ENCODE peak calls at places on chromosomes 16 and 17, in six cellular contexts. C is prostate gland, U is HFF-Myc, K is brain microvascular endothelial cell, E is tibial nerve, O is uterus. L is an unnamed sample.

GRCh38 chr17:56031636-56032035 is 121.6 kb upstream of the ANKFN1 start:
- DNase-seq in O (no peak), U (no peak), C (no peak), K (no peak), E (no peak), L (no peak)

GRCh38 chr17:45103269-45103795 is 29.0 kb downstream of the PLCD3 start:
- DNase-seq in O (no peak), K (no peak), C (no peak), U (no peak), E (no peak), L (no peak)

GRCh38 chr16:86637744-86638143 is 59.4 kb downstream of the FOXL1 start:
- DNase-seq in K (no peak), C (no peak), U (no peak), E (no peak), O (no peak), L (no peak)

GRCh38 chr16:5820472-5820871 is 722.9 kb upstream of the EEF2KMT start:
- DNase-seq in U (no peak), E (no peak), C (no peak), K (no peak), O (no peak), L (no peak)

GRCh38 chr16:67892375-67892774 is 679 bp upstream of the PSKH1 start:
- DNase-seq in U (no peak), O (no peak), C (no peak), K (no peak), E (no peak), L (no peak)

GRCh38 chr17:71145486-71145885 is 975.3 kb upstream of the SOX9 start:
- DNase-seq in U (no peak), O (no peak), K (no peak), C (no peak), E (no peak), L (no peak)

GRCh38 chr16:31569360-31569717 is 41.6 kb downstream of the AHSP start:
- DNase-seq in U (no peak), E (no peak), K (no peak), C (no peak), O (no peak), L (no peak)

GRCh38 chr17:60352569-60352968 is 39.4 kb downstream of the USP32 start:
- DNase-seq in U (no peak), K (no peak), O (no peak), C (no peak), E (no peak), L (no peak)

GRCh38 chr16:63447121-63447520 is 1410.9 kb upstream of the CDH8 start:
- DNase-seq in K (no peak), C (no peak), U (no peak), O (no peak), E (no peak), L (no peak)

GRCh38 chr17:56866496-56866895 is 32.5 kb downstream of the DGKE start:
- DNase-seq in E (no peak), C (no peak), U (no peak), O (no peak), K (no peak), L (no peak)

GRCh38 chr16:68003031-68003430 is 3.7 kb upstream of the DPEP2 start:
- DNase-seq in U (no peak), K (peak; percentile 68), O (no peak), E (no peak), C (no peak), L (peak; percentile 50)

GRCh38 chr17:61411114-61411943 is 11.7 kb downstream of the TBX2 start:
- DNase-seq in O (peak; percentile 71), E (no peak), C (peak; percentile 73), U (no peak), K (peak; percentile 31), L (no peak)

GRCh38 chr17:16005641-16006040 is 6.0 kb downstream of the TTC19 start:
- DNase-seq in K (no peak), O (no peak), U (no peak), E (no peak), C (no peak), L (no peak)

GRCh38 chr17:57578608-57578990 is 166.5 kb downstream of the CCDC182 start:
- DNase-seq in U (no peak), K (no peak), C (no peak), O (no peak), E (no peak), L (peak; percentile 39)

GRCh38 chr16:22665803-22666202 is 148.2 kb upstream of the HS3ST2 start:
- DNase-seq in C (no peak), K (no peak), U (no peak), O (no peak), E (no peak), L (no peak)

GRCh38 chr16:85626191-85626951 is 13.2 kb downstream of the GSE1 start:
- DNase-seq in C (no peak), U (no peak), E (no peak), K (no peak), O (no peak), L (no peak)

GRCh38 chr16:77732241-77732946 is 10.1 kb downstream of the NUDT7 start:
- DNase-seq in K (peak; percentile 82), C (no peak), E (no peak), O (no peak), U (no peak), L (peak; percentile 75)

GRCh38 chr16:70158261-70158939 is 15.2 kb upstream of the CLEC18C start:
- DNase-seq in K (no peak), U (no peak), C (peak; percentile 4), O (no peak), E (no peak), L (no peak)

GRCh38 chr16:10597184-10597583 is 16.8 kb upstream of the EMP2 start:
- DNase-seq in C (no peak), O (no peak), E (no peak), U (no peak), K (no peak), L (no peak)

GRCh38 chr16:10922328-10923145 is 19.7 kb downstream of the DEXI start:
- DNase-seq in E (no peak), O (no peak), U (no peak), C (no peak), K (no peak), L (no peak)

GRCh38 chr17:17511971-17512858 is 16.0 kb upstream of the RASD1 start:
- DNase-seq in E (no peak), U (peak; percentile 66), O (no peak), C (no peak), K (peak; percentile 85), L (peak; percentile 83)

DNA sequence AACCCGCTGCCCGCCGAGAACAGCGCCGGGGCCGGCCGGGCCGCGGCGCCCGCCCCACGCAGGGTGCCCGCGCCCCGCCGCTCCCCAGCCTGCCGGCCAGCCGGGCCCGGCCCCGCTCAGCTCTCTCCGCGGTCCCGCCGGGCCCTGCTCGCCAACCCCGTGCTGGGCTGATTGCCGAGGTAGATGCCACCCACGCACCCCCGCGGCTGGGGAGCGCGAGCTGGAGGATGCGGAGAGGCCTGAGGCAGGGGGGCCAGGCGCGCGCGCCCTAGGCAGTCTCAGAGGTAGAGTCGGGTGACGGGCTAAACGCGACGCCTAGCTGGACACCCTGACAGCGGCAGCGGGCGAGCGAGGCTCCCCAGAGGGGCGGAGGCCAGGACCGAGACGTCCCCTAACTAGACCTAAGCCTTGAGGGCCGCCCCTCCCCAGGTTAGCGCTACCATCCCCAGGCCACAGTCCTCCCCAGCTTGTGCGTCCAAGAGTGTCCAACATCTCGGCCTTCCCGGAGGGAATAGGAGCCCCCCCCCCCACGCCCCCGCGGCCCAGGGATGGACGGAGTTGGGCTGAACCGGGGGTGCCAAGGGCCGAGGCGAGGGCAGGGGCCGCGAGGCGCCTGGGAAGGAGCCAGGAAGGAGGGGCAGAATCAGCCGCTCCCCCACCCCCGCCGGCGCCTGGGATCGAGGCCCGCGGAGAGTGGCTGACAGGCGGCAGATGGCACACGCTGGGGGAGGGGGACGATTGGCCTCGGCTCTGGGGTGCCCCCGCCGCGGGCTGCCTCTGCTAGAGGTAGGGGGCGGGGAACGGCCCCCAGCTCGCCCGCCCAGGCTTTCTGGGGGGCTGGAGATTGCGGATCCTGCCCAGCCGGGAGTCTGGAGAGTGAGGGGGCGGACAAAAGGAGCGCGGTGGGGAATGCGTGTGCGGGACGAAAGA is 2.6 kb upstream of the ZNF423 start:
- DNase-seq in E (peak; percentile 29), O (peak; percentile 77), K (no peak), C (no peak), U (no peak), L (peak; percentile 16)
- H3K4me3 ChIP-seq in E (peak overlapping the region; percentile 52), O (peak overlapping the region; percentile 56), K (peak overlapping the region; percentile 52), C (peak overlapping the region; percentile 70), U (peak overlapping the region; percentile 15), L (peak overlapping the region; percentile 39)

GRCh38 chr16:14283786-14284185 is 212.7 kb downstream of the MRTFB start:
- DNase-seq in C (no peak), U (no peak), O (no peak), E (no peak), K (no peak), L (no peak)

GRCh38 chr16:14284371-14284770 is 213.3 kb downstream of the MRTFB start:
- DNase-seq in K (no peak), O (no peak), U (no peak), E (no peak), C (no peak), L (no peak)

GRCh38 chr16:14284930-14285541 is 213.9 kb downstream of the MRTFB start:
- DNase-seq in O (no peak), E (no peak), C (no peak), K (peak; percentile 61), U (no peak), L (peak; percentile 23)

GRCh38 chr16:14278749-14279148 is 207.6 kb downstream of the MRTFB start:
- DNase-seq in E (no peak), U (no peak), O (no peak), K (no peak), C (no peak), L (no peak)

DNA sequence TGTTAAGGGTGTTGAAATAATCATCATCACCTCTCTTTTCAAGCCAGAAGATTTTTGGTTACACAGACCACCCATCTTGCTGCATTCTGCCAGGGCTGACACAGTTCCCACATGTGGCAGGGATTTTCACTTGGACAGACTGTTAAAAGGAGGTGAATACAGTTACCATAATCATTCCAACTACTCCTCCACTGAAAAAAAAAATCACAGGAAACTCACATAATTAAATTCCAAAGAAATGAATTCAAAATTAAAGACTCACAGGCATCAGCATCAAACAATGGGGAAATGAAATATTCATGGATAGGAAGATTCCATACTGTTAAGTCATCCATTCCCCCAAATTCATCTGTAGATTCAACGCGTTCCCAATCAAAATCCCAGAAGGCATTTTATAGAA is 209.4 kb downstream of the MRTFB start:
- DNase-seq in E (no peak), O (no peak), K (no peak), U (no peak), C (no peak), L (no peak)
- H3K4me3 ChIP-seq in E (no peak overlapping the region), O (no peak overlapping the region), K (no peak overlapping the region), U (no peak overlapping the region), C (no peak overlapping the region), L (no peak overlapping the region)

GRCh38 chr17:75832164-75832651 is 12.0 kb downstream of the UNC13D start:
- DNase-seq in E (peak; percentile 23), U (peak; percentile 72), C (no peak), K (peak; percentile 77), O (peak; percentile 48), L (no peak)
- H3K4me3 ChIP-seq in E (no peak overlapping the region), U (no peak overlapping the region), C (no peak overlapping the region), K (no peak overlapping the region), O (no peak overlapping the region), L (no peak overlapping the region)

DNA sequence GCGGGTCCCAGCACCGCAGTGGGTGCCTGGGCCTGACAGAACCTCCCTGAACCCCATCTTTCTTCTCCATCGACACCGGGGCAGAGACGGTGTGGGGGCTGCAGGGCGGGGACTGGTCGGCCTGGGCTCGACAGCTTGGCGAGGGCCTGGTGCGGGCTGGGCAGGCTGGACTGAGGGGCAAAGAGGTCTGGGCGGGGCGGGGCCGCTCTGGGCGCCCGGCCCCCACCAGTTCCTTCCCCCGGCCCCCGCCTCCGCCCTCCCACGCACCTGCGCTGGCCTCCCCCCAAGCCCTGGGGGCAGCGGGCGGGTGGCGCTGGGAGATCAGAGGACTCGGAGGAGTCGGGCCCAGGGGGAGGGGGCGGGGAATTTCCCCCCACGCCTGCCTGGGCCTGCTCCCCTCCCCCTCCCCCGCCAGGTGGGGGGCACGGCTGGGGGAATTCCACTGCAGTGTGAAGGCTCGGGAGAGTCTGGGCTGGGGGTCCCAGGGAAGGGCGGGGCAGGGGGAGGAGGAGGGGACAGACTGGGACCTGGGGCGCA is 933 bp upstream of the KREMEN2 start:
- DNase-seq in O (no peak), C (no peak), E (no peak), U (no peak), K (no peak), L (no peak)
- H3K4me3 ChIP-seq in O (no peak overlapping the region), C (no peak overlapping the region), E (no peak overlapping the region), U (peak overlapping the region; percentile 36), K (no peak overlapping the region), L (peak overlapping the region; percentile 41)

L was measured in skeletal muscle cell.